ENCODE peak calls at places on chromosomes 16 and 17, in six cellular contexts. Z is Peyer's patch, A is SHP77, I is AG09319, D is GM19239, N is kidney tubule cell. V is an unnamed sample.

GRCh38 chr17:40843242-40843641 is 20.8 kb upstream of the KRT10 start:
- DNase-seq in Z (no peak), A (no peak), I (no peak), D (no peak), N (no peak), V (no peak)

GRCh38 chr17:65099941-65100315 is 37.2 kb upstream of the RGS9 start:
- DNase-seq in Z (peak; percentile 58), A (no peak), I (peak; percentile 44), D (peak; percentile 59), N (peak; percentile 99), V (peak; percentile 14)

GRCh38 chr16:5916711-5917191 is 819.2 kb upstream of the EEF2KMT start:
- DNase-seq in Z (no peak), A (no peak), I (no peak), D (no peak), N (peak; percentile 74), V (no peak)

GRCh38 chr17:82300707-82301270 is 16.6 kb downstream of the CD7 start:
- DNase-seq in Z (peak; percentile 89), A (peak; percentile 66), I (no peak), D (no peak), N (peak; percentile 63), V (peak; percentile 88)

GRCh38 chr17:14124854-14125253 is 55.5 kb downstream of the COX10 start:
- DNase-seq in Z (no peak), A (no peak), I (no peak), D (no peak), N (no peak), V (no peak)

GRCh38 chr16:57689772-57690558 is 4.6 kb upstream of the DRC7 start:
- DNase-seq in Z (peak; percentile 51), A (no peak), I (no peak), D (peak; percentile 46), N (no peak), V (peak; percentile 14)

GRCh38 chr16:56625140-56625942 is at the start of gene MT1E:
- DNase-seq in Z (no peak), A (no peak), I (no peak), D (no peak), N (peak; percentile 85), V (no peak)

GRCh38 chr16:30494028-30494427 is 21.5 kb downstream of the ITGAL start:
- DNase-seq in Z (no peak), A (no peak), I (no peak), D (no peak), N (no peak), V (peak; percentile 37)

GRCh38 chr17:43721537-43722268 is 36.9 kb downstream of the SOST start:
- DNase-seq in Z (no peak), A (no peak), I (no peak), D (no peak), N (no peak), V (no peak)

GRCh38 chr17:33874617-33875060 is 380.4 kb upstream of the CCL2 start:
- DNase-seq in Z (no peak), A (no peak), I (no peak), D (no peak), N (peak; percentile 51), V (no peak)

GRCh38 chr17:35210741-35211140 is 16.5 kb upstream of the SLC35G3 start:
- DNase-seq in Z (no peak), A (no peak), I (no peak), D (no peak), N (no peak), V (no peak)